ENCODE peak calls at places on chromosomes 5 and 9, in ten cellular contexts. One of them, this sample, is unnamed. For H3K4me1, the result is how much of the 10 kb centered on the place peaks cover.

GRCh38 chr9:109098221-109098959 is 21.4 kb downstream of the TMEM245 start:
- DNase-seq in OCI-LY7: no peak
- DNase-seq in A549: peak
- DNase-seq in tibial artery: no peak
- DNase-seq in mammary epithelial cell: peak
- DNase-seq in RWPE2: no peak
- DNase-seq in kidney: no peak
- DNase-seq in CD8-positive, alpha-beta memory T cell: no peak
- DNase-seq in upper lobe of right lung: no peak
- DNase-seq in K562: peak
- DNase-seq in this sample: peak

GRCh38 chr9:129143031-129143441 is 31.8 kb downstream of the PTPA start:
- DNase-seq in mammary epithelial cell: peak
- DNase-seq in RWPE2: no peak
- DNase-seq in upper lobe of right lung: peak
- DNase-seq in OCI-LY7: peak
- DNase-seq in K562: peak
- DNase-seq in kidney: peak
- DNase-seq in CD8-positive, alpha-beta memory T cell: peak
- DNase-seq in tibial artery: peak
- DNase-seq in A549: peak
- DNase-seq in this sample: peak

GRCh38 chr9:90142580-90142979 is 500.0 kb downstream of the DIRAS2 start:
- DNase-seq in RWPE2: no peak
- DNase-seq in mammary epithelial cell: peak
- DNase-seq in upper lobe of right lung: no peak
- DNase-seq in CD8-positive, alpha-beta memory T cell: peak
- DNase-seq in K562: peak
- DNase-seq in kidney: no peak
- DNase-seq in OCI-LY7: peak
- DNase-seq in tibial artery: no peak
- DNase-seq in A549: peak
- DNase-seq in this sample: peak

GRCh38 chr5:14560091-14560595 is 21.4 kb upstream of the OTULINL start:
- DNase-seq in CD8-positive, alpha-beta memory T cell: peak
- DNase-seq in RWPE2: no peak
- DNase-seq in tibial artery: no peak
- DNase-seq in K562: no peak
- DNase-seq in upper lobe of right lung: no peak
- DNase-seq in A549: no peak
- DNase-seq in kidney: no peak
- DNase-seq in OCI-LY7: no peak
- DNase-seq in mammary epithelial cell: no peak
- DNase-seq in this sample: peak

GRCh38 chr9:4962085-4962484 is 23.0 kb upstream of the JAK2 start:
- DNase-seq in A549: no peak
- DNase-seq in mammary epithelial cell: no peak
- DNase-seq in OCI-LY7: no peak
- DNase-seq in RWPE2: no peak
- DNase-seq in kidney: no peak
- DNase-seq in upper lobe of right lung: no peak
- DNase-seq in CD8-positive, alpha-beta memory T cell: no peak
- DNase-seq in K562: no peak
- DNase-seq in tibial artery: no peak
- DNase-seq in this sample: no peak

GRCh38 chr9:33988219-33988890 is 60.3 kb downstream of the UBAP2 start:
- DNase-seq in A549: no peak
- DNase-seq in upper lobe of right lung: no peak
- DNase-seq in kidney: no peak
- DNase-seq in OCI-LY7: no peak
- DNase-seq in tibial artery: no peak
- DNase-seq in CD8-positive, alpha-beta memory T cell: no peak
- DNase-seq in mammary epithelial cell: peak
- DNase-seq in K562: no peak
- DNase-seq in RWPE2: no peak
- DNase-seq in this sample: peak

GRCh38 chr5:66209350-66209749 is 65.2 kb downstream of the SREK1 start:
- DNase-seq in tibial artery: no peak
- DNase-seq in CD8-positive, alpha-beta memory T cell: no peak
- DNase-seq in kidney: no peak
- DNase-seq in RWPE2: peak
- DNase-seq in mammary epithelial cell: peak
- DNase-seq in OCI-LY7: peak
- DNase-seq in K562: peak
- DNase-seq in upper lobe of right lung: no peak
- DNase-seq in A549: peak
- DNase-seq in this sample: no peak

GRCh38 chr9:129432671-129433154 is 188.2 kb downstream of the C9orf50 start:
- DNase-seq in K562: no peak
- DNase-seq in kidney: peak
- DNase-seq in mammary epithelial cell: no peak
- DNase-seq in RWPE2: no peak
- DNase-seq in A549: no peak
- DNase-seq in tibial artery: peak
- DNase-seq in upper lobe of right lung: no peak
- DNase-seq in OCI-LY7: no peak
- DNase-seq in CD8-positive, alpha-beta memory T cell: no peak
- DNase-seq in this sample: no peak

GRCh38 chr5:149799119-149799623 is 69.1 kb downstream of the PPARGC1B start:
- DNase-seq in mammary epithelial cell: peak
- DNase-seq in CD8-positive, alpha-beta memory T cell: no peak
- DNase-seq in tibial artery: no peak
- DNase-seq in A549: peak
- DNase-seq in OCI-LY7: no peak
- DNase-seq in kidney: no peak
- DNase-seq in K562: peak
- DNase-seq in upper lobe of right lung: no peak
- DNase-seq in RWPE2: no peak
- DNase-seq in this sample: no peak

GRCh38 chr5:66757219-66757833 is 161.1 kb downstream of the MAST4 start:
- DNase-seq in tibial artery: no peak
- DNase-seq in A549: peak
- DNase-seq in K562: peak
- DNase-seq in upper lobe of right lung: no peak
- DNase-seq in mammary epithelial cell: peak
- DNase-seq in CD8-positive, alpha-beta memory T cell: no peak
- DNase-seq in OCI-LY7: peak
- DNase-seq in RWPE2: no peak
- DNase-seq in kidney: no peak
- DNase-seq in this sample: peak

GRCh38 chr5:42810905-42811590 is 644 bp downstream of the SELENOP start:
- DNase-seq in RWPE2: no peak
- DNase-seq in K562: no peak
- DNase-seq in OCI-LY7: no peak
- DNase-seq in upper lobe of right lung: no peak
- DNase-seq in A549: no peak
- DNase-seq in tibial artery: no peak
- DNase-seq in kidney: no peak
- DNase-seq in CD8-positive, alpha-beta memory T cell: no peak
- DNase-seq in mammary epithelial cell: no peak
- DNase-seq in this sample: no peak
- H3K4me3 ChIP-seq in RWPE2: no peak
- H3K4me3 ChIP-seq in K562: no peak
- H3K4me3 ChIP-seq in OCI-LY7: no peak
- H3K4me3 ChIP-seq in upper lobe of right lung: peak
- H3K4me3 ChIP-seq in A549: no peak
- H3K4me3 ChIP-seq in tibial artery: peak
- H3K4me3 ChIP-seq in kidney: peak
- H3K4me3 ChIP-seq in CD8-positive, alpha-beta memory T cell: no peak
- H3K4me3 ChIP-seq in mammary epithelial cell: no peak
- H3K4me3 ChIP-seq in this sample: no peak

GRCh38 chr9:124695280-124695890 is 75.7 kb downstream of the NR6A1 start:
- DNase-seq in kidney: peak
- DNase-seq in mammary epithelial cell: no peak
- DNase-seq in OCI-LY7: no peak
- DNase-seq in CD8-positive, alpha-beta memory T cell: no peak
- DNase-seq in RWPE2: peak
- DNase-seq in K562: no peak
- DNase-seq in A549: peak
- DNase-seq in tibial artery: no peak
- DNase-seq in upper lobe of right lung: no peak
- DNase-seq in this sample: no peak

GRCh38 chr9:124697326-124698200 is 73.5 kb downstream of the NR6A1 start:
- DNase-seq in RWPE2: no peak
- DNase-seq in K562: no peak
- DNase-seq in CD8-positive, alpha-beta memory T cell: no peak
- DNase-seq in A549: peak
- DNase-seq in upper lobe of right lung: no peak
- DNase-seq in tibial artery: no peak
- DNase-seq in mammary epithelial cell: peak
- DNase-seq in OCI-LY7: no peak
- DNase-seq in kidney: no peak
- DNase-seq in this sample: no peak

GRCh38 chr9:124694394-124695279 is 76.5 kb downstream of the NR6A1 start:
- DNase-seq in CD8-positive, alpha-beta memory T cell: no peak
- DNase-seq in K562: no peak
- DNase-seq in A549: no peak
- DNase-seq in upper lobe of right lung: no peak
- DNase-seq in OCI-LY7: no peak
- DNase-seq in mammary epithelial cell: no peak
- DNase-seq in RWPE2: no peak
- DNase-seq in kidney: no peak
- DNase-seq in tibial artery: no peak
- DNase-seq in this sample: no peak

GRCh38 chr9:124698265-124698664 is 72.8 kb downstream of the NR6A1 start:
- DNase-seq in A549: peak
- DNase-seq in kidney: no peak
- DNase-seq in upper lobe of right lung: no peak
- DNase-seq in RWPE2: no peak
- DNase-seq in K562: peak
- DNase-seq in OCI-LY7: no peak
- DNase-seq in mammary epithelial cell: peak
- DNase-seq in CD8-positive, alpha-beta memory T cell: no peak
- DNase-seq in tibial artery: no peak
- DNase-seq in this sample: no peak

GRCh38 chr9:124696101-124696500 is 75.0 kb downstream of the NR6A1 start:
- DNase-seq in K562: no peak
- DNase-seq in kidney: no peak
- DNase-seq in OCI-LY7: no peak
- DNase-seq in tibial artery: no peak
- DNase-seq in upper lobe of right lung: no peak
- DNase-seq in A549: no peak
- DNase-seq in RWPE2: no peak
- DNase-seq in CD8-positive, alpha-beta memory T cell: no peak
- DNase-seq in mammary epithelial cell: no peak
- DNase-seq in this sample: no peak
- H3K27ac ChIP-seq in K562: no peak
- H3K27ac ChIP-seq in kidney: no peak
- H3K27ac ChIP-seq in OCI-LY7: no peak
- H3K27ac ChIP-seq in tibial artery: no peak
- H3K27ac ChIP-seq in upper lobe of right lung: no peak
- H3K27ac ChIP-seq in A549: peak
- H3K27ac ChIP-seq in RWPE2: peak
- H3K27ac ChIP-seq in CD8-positive, alpha-beta memory T cell: no peak
- H3K27ac ChIP-seq in mammary epithelial cell: no peak
- H3K27ac ChIP-seq in this sample: no peak

DNA sequence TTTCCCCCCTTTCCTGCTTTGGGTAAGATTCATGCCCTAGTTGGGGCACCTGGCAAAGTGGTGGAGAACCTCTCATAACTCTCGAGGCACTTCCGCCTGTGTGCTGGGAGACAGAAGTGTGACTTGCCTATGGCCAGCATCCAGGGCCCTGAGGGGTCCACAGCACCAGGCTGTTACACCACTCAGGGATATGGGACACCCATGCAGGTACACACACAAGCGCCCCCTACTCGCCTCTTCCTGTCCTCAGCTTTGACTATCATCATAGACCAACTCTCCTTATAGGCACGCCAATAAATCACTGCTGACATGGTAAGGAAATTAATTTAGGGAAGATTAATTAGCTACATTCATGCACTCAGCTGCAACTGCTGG is 45.4 kb downstream of the SHB start:
- DNase-seq in kidney: no peak
- DNase-seq in OCI-LY7: no peak
- DNase-seq in A549: no peak
- DNase-seq in mammary epithelial cell: no peak
- DNase-seq in tibial artery: no peak
- DNase-seq in K562: no peak
- DNase-seq in CD8-positive, alpha-beta memory T cell: no peak
- DNase-seq in upper lobe of right lung: no peak
- DNase-seq in RWPE2: no peak
- DNase-seq in this sample: no peak
- H3K4me1 ChIP-seq in kidney: half or more
- H3K4me1 ChIP-seq in OCI-LY7: under half
- H3K4me1 ChIP-seq in A549: half or more
- H3K4me1 ChIP-seq in mammary epithelial cell: half or more
- H3K4me1 ChIP-seq in tibial artery: half or more
- H3K4me1 ChIP-seq in K562: under half
- H3K4me1 ChIP-seq in CD8-positive, alpha-beta memory T cell: under half
- H3K4me1 ChIP-seq in upper lobe of right lung: half or more
- H3K4me1 ChIP-seq in RWPE2: half or more
- H3K4me1 ChIP-seq in this sample: under half

DNA sequence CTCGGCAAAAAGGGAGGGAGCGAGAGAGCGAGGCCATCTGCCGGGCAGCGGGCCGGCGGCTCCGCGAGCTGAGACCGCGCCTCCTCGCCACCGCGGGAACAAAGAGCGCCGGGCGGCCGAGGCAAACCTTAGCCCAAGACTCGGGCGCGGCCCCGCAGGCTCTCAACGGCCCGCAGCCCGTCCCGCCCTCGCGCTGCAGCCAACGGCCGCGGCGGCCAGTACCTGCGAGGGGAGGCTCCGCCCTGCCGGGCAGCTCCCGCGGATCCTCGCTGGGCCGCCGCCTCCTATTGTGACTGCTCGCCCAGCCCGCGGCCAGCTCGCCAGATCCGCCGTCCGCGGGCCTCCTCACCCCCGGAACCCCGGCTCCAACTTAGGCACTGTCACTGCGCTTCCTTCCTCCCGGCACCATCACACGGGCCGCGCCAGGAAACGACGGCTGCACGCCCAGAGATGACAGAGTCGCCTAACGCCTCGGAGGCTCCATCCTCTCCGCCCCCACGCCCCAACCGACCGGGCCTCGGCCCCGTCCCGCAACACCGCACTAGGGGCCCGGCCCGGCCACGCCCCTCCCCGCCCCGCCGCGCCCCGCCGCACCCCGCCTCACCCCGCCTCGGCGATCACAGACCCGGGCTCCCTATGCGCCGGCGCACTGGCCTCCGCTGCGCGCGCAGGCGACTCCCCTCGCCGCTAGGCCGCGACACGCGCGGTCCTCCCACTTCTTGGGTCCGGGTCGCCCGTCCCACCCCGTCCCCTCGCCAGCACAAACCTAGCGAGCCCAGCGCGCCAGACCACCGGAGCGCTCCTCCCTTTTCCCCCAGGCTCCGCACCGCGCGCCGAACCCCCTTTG is 486 bp upstream of the RNF38 start:
- DNase-seq in kidney: peak
- DNase-seq in mammary epithelial cell: peak
- DNase-seq in upper lobe of right lung: peak
- DNase-seq in tibial artery: peak
- DNase-seq in A549: peak
- DNase-seq in CD8-positive, alpha-beta memory T cell: peak
- DNase-seq in OCI-LY7: peak
- DNase-seq in K562: peak
- DNase-seq in RWPE2: peak
- DNase-seq in this sample: peak
- H3K4me3 ChIP-seq in kidney: peak
- H3K4me3 ChIP-seq in mammary epithelial cell: peak
- H3K4me3 ChIP-seq in upper lobe of right lung: peak
- H3K4me3 ChIP-seq in tibial artery: peak
- H3K4me3 ChIP-seq in A549: peak
- H3K4me3 ChIP-seq in CD8-positive, alpha-beta memory T cell: peak
- H3K4me3 ChIP-seq in OCI-LY7: peak
- H3K4me3 ChIP-seq in K562: peak
- H3K4me3 ChIP-seq in RWPE2: peak
- H3K4me3 ChIP-seq in this sample: peak